ENCODE peak calls at places on chromosomes 6 and 20, in four cellular contexts. X is GM12865, Z is coronary artery, I is spleen. A is an unnamed sample.

GRCh38 chr6:1423578-1423977 is 34.2 kb downstream of the FOXF2 start:
- DNase-seq in X (no peak), Z (peak), I (no peak), A (no peak)

GRCh38 chr6:35698858-35699257 is 10.1 kb upstream of the FKBP5 start:
- DNase-seq in X (no peak), Z (no peak), I (no peak), A (no peak)

GRCh38 chr6:98836025-98836961 is 1.9 kb downstream of the POU3F2 start:
- DNase-seq in X (no peak), Z (no peak), I (no peak), A (peak)

GRCh38 chr6:103335412-103335811 is 1524.3 kb downstream of the HACE1 start:
- DNase-seq in X (no peak), Z (no peak), I (no peak), A (no peak)

GRCh38 chr20:3980260-3981131 is 34.9 kb downstream of the RNF24 start:
- DNase-seq in X (peak), Z (no peak), I (no peak), A (peak)

GRCh38 chr6:150118642-150119041 is 24.2 kb upstream of the PPP1R14C start:
- DNase-seq in X (no peak), Z (peak), I (no peak), A (no peak)

GRCh38 chr6:52712136-52712535 is 41.2 kb downstream of the TMEM14A start:
- DNase-seq in X (no peak), Z (no peak), I (no peak), A (no peak)

GRCh38 chr20:25470045-25470444 is 62.6 kb downstream of the GINS1 start:
- DNase-seq in X (peak), Z (no peak), I (peak), A (peak)

GRCh38 chr6:19028201-19028600 is 641.1 kb downstream of the RNF144B start:
- DNase-seq in X (no peak), Z (no peak), I (no peak), A (no peak)

GRCh38 chr6:104431096-104431495 is 428.6 kb downstream of the HACE1 start:
- DNase-seq in X (peak), Z (no peak), I (no peak), A (no peak)

GRCh38 chr20:38200646-38201045 is 35.6 kb upstream of the TGM2 start:
- DNase-seq in X (no peak), Z (peak), I (no peak), A (peak)

GRCh38 chr20:23663180-23663579 is 25.4 kb upstream of the CST3 start:
- DNase-seq in X (no peak), Z (no peak), I (no peak), A (no peak)

GRCh38 chr6:154386848-154387717 is 30.5 kb upstream of the IPCEF1 start:
- DNase-seq in X (no peak), Z (no peak), I (no peak), A (no peak)

GRCh38 chr6:15623282-15624116 is 39.3 kb downstream of the DTNBP1 start:
- DNase-seq in X (no peak), Z (no peak), I (no peak), A (no peak)
- TF ChIP-seq CTCF in X (peak), Z (peak), I (peak), A (no peak)

GRCh38 chr6:144548525-144548924 is 263.4 kb downstream of the UTRN start:
- DNase-seq in X (no peak), Z (no peak), I (no peak), A (no peak)
- TF ChIP-seq CTCF in X (no peak), Z (no peak), I (no peak), A (no peak)

GRCh38 chr6:43800746-43801488 is 30.9 kb downstream of the VEGFA start:
- DNase-seq in X (no peak), Z (no peak), I (peak), A (no peak)
- TF ChIP-seq CTCF in X (peak), Z (no peak), I (no peak), A (no peak)

GRCh38 chr6:138331444-138331843 is 46.3 kb upstream of the SMIM28 start:
- DNase-seq in X (no peak), Z (no peak), I (no peak), A (no peak)

GRCh38 chr6:138331984-138332383 is 45.7 kb upstream of the SMIM28 start:
- DNase-seq in X (no peak), Z (no peak), I (no peak), A (no peak)

GRCh38 chr6:138323821-138324220 is 53.9 kb upstream of the SMIM28 start:
- DNase-seq in X (no peak), Z (no peak), I (no peak), A (no peak)

GRCh38 chr6:138330763-138331162 is 46.9 kb upstream of the SMIM28 start:
- DNase-seq in X (no peak), Z (no peak), I (no peak), A (no peak)

DNA sequence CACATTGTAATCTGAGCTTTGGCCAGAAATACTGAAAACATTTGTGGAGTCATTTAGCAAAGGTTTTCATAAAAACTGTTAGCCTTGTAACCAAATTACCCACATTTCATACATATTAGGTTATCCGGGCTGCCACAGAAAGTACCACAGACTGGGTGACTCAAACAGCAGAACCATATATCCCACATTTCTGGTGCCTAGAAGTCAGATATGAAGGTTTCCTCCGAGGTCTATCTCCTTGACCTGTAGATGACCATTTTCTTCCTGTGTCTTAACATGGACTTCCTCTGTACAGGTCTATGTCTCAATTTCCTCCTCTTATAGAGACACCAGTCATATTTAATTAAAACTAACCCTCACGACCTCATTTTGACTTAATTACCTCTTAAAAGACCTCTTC is 49.5 kb upstream of the SMIM28 start:
- DNase-seq in X (no peak), Z (no peak), I (no peak), A (no peak)
- TF ChIP-seq CTCF in X (no peak), Z (no peak), I (no peak), A (no peak)

GRCh38 chr6:87971605-87972262 is 75.9 kb upstream of the SPACA1 start:
- DNase-seq in X (no peak), Z (no peak), I (no peak), A (no peak)

GRCh38 chr6:87972279-87972678 is 75.4 kb upstream of the SPACA1 start:
- DNase-seq in X (no peak), Z (no peak), I (no peak), A (no peak)

GRCh38 chr6:87965806-87966205 is 81.8 kb upstream of the SPACA1 start:
- DNase-seq in X (peak), Z (no peak), I (no peak), A (no peak)

GRCh38 chr6:87968435-87969278 is 79.0 kb upstream of the SPACA1 start:
- DNase-seq in X (peak), Z (no peak), I (peak), A (no peak)
- TF ChIP-seq CTCF in X (no peak), Z (no peak), I (no peak), A (no peak)